ENCODE peak calls at places on chromosomes 6 and 20, in seven cellular contexts. S, B, J, C, W, K and A are unnamed samples.

GRCh38 chr6:31386977-31387376 is 16.4 kb upstream of the MICA start:
- DNase-seq in S (peak; percentile 68), B (peak; percentile 74), J (no peak), C (peak; percentile 36), W (no peak), K (no peak), A (no peak)

GRCh38 chr20:47661714-47662113 is 123.6 kb downstream of the SULF2 start:
- DNase-seq in S (no peak), B (no peak), J (no peak), C (no peak), W (no peak), K (no peak), A (no peak)

GRCh38 chr20:18767676-18768075 is 45.9 kb upstream of the SCP2D1 start:
- DNase-seq in S (no peak), B (no peak), J (no peak), C (no peak), W (no peak), K (no peak), A (no peak)

GRCh38 chr6:4164043-4164442 is 28.7 kb upstream of the ECI2 start:
- DNase-seq in S (no peak), B (no peak), J (no peak), C (no peak), W (peak; percentile 2), K (no peak), A (no peak)

GRCh38 chr6:15491255-15491985 is 171.4 kb downstream of the DTNBP1 start:
- DNase-seq in S (peak; percentile 62), B (peak; percentile 66), J (peak; percentile 77), C (peak; percentile 47), W (peak; percentile 78), K (peak; percentile 85), A (peak; percentile 80)

GRCh38 chr20:19758888-19759331 is 852 bp downstream of the RIN2 start:
- DNase-seq in S (peak; percentile 76), B (peak; percentile 64), J (peak; percentile 86), C (peak; percentile 52), W (no peak), K (peak; percentile 54), A (peak; percentile 71)

GRCh38 chr6:35359346-35359743 is 17.0 kb downstream of the PPARD start:
- DNase-seq in S (no peak), B (no peak), J (no peak), C (no peak), W (no peak), K (no peak), A (no peak)

GRCh38 chr6:159976844-159977241 is 8.0 kb downstream of the IGF2R start:
- DNase-seq in S (no peak), B (no peak), J (no peak), C (no peak), W (no peak), K (no peak), A (no peak)

GRCh38 chr6:291148-291696 is 1.1 kb upstream of the DUSP22 start:
- DNase-seq in S (no peak), B (peak; percentile 28), J (peak; percentile 42), C (no peak), W (no peak), K (peak; percentile 98), A (no peak)

GRCh38 chr6:130966581-130966980 is 96.5 kb downstream of the EPB41L2 start:
- DNase-seq in S (no peak), B (no peak), J (no peak), C (no peak), W (no peak), K (no peak), A (no peak)

DNA sequence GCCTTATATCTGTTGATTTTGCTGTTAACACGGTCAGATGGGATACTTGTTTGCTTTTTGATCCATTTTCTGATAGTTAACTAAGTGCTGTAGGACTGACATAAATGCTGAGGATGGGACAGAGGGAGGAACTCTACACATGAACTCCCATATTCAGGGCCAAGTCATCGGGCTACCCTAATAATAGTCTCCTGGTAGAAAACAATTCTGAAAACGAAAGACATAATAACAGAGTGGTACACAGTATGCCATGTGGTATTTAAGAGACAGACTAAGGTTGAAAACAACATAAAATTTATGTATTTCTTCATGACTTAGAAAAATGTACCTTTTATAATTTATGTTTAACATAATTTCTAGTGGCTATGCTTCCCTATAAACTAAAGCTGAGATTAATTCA is 12.0 kb downstream of the ID4 start:
- DNase-seq in S (no peak), B (no peak), J (no peak), C (no peak), W (no peak), K (no peak), A (no peak)
- H3K4ac ChIP-seq in S (no peak overlapping the region), B (no peak overlapping the region), J (no peak overlapping the region), C (no peak overlapping the region), W (no peak overlapping the region), K (no peak overlapping the region), A (no peak overlapping the region)

DNA sequence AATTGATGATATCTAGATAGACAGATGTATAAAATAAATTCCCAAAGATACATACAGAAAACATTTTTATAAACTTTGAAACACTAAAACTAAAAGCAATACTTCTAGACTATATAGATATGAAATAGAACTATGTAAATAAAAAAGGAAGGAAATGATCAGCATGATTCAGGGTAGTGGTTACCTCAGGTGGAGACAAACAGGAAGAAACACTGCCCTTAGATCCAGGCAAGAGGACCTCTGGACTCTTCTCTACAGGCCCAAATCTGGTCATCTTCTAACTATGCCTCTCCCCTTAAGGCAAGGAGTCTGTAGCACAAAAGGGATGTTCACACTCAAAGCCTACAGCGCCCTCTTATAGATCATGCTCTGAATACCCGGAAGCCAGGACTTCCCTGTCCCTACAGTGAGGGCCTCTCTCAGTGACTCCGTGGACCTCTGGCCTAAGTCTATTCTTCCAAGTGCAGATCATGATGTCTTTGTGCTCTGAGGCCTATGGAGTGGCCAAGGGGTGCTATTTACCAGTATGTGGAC is 30.4 kb upstream of the HIVEP2 start:
- DNase-seq in S (no peak), B (no peak), J (no peak), C (no peak), W (no peak), K (no peak), A (no peak)
- H3K4ac ChIP-seq in S (no peak overlapping the region), B (no peak overlapping the region), J (no peak overlapping the region), C (no peak overlapping the region), W (no peak overlapping the region), K (no peak overlapping the region), A (no peak overlapping the region)

DNA sequence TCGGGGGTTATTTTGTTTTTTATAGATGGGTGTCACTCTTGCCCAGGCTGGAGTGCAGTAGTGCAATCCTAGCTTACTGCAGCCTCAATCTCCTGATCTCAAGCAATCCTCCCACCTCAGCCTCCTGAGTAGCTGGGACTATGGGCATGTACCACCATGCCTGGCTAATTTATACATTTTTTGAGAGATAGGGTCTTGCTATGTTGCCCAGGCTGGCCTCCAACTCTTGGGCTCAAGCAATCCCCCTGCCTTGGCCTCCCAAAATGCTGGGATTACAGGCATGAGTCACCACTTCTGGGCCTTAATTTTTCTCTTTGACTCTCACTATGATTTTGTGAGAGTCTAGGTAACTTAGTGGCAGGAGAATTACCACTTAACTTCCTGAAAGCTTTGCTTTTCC is 23.3 kb downstream of the AKAP12 start:
- DNase-seq in S (no peak), B (no peak), J (no peak), C (no peak), W (no peak), K (no peak), A (no peak)
- H3K4ac ChIP-seq in S (no peak overlapping the region), B (no peak overlapping the region), J (no peak overlapping the region), C (no peak overlapping the region), W (no peak overlapping the region), K (no peak overlapping the region), A (no peak overlapping the region)

GRCh38 chr6:45843848-45844521 is 171.7 kb downstream of the CLIC5 start:
- DNase-seq in S (no peak), B (no peak), J (no peak), C (no peak), W (no peak), K (no peak), A (no peak)
- H3K4ac ChIP-seq in S (no peak overlapping the region), B (no peak overlapping the region), J (no peak overlapping the region), C (no peak overlapping the region), W (no peak overlapping the region), K (no peak overlapping the region), A (no peak overlapping the region)

GRCh38 chr20:45269056-45269455 is 14.7 kb upstream of the SLPI start:
- DNase-seq in S (no peak), B (no peak), J (no peak), C (no peak), W (no peak), K (no peak), A (no peak)

GRCh38 chr20:45268531-45268930 is 14.2 kb upstream of the SLPI start:
- DNase-seq in S (no peak), B (no peak), J (no peak), C (no peak), W (no peak), K (no peak), A (no peak)

GRCh38 chr20:45269754-45270270 is 15.4 kb upstream of the SLPI start:
- DNase-seq in S (no peak), B (no peak), J (no peak), C (no peak), W (no peak), K (no peak), A (no peak)

GRCh38 chr20:45266977-45267376 is 12.6 kb upstream of the SLPI start:
- DNase-seq in S (no peak), B (no peak), J (no peak), C (no peak), W (no peak), K (no peak), A (no peak)
- H3K4ac ChIP-seq in S (no peak overlapping the region), B (no peak overlapping the region), J (peak overlapping the region; percentile 57), C (no peak overlapping the region), W (no peak overlapping the region), K (no peak overlapping the region), A (no peak overlapping the region)